ENCODE peak calls at places on chromosomes 12 and 14, in six cellular contexts. X, F, N, K, I and A are unnamed samples.

GRCh38 chr12:26803552-26803951 is 29.4 kb downstream of the ITPR2 start:
- DNase-seq in K (no peak), X (no peak), N (no peak), I (no peak), F (no peak), A (no peak)

GRCh38 chr12:18217981-18218380 is 43.3 kb upstream of the PIK3C2G start:
- DNase-seq in I (no peak), K (no peak), F (no peak), N (no peak), X (no peak), A (no peak)

GRCh38 chr12:30466093-30466492 is 229.6 kb downstream of the IPO8 start:
- DNase-seq in F (no peak), N (no peak), I (no peak), K (no peak), X (no peak), A (no peak)

GRCh38 chr12:990649-991349 is at the start of gene ERC1:
- DNase-seq in X (peak; percentile 91), N (peak; percentile 93), F (peak; percentile 89), I (peak; percentile 29), K (peak; percentile 90), A (peak; percentile 80)

GRCh38 chr14:79580414-79580813 is 630.9 kb downstream of the DIO2 start:
- DNase-seq in N (no peak), X (no peak), K (no peak), F (no peak), I (no peak), A (no peak)

GRCh38 chr12:79689477-79690155 is 1.1 kb downstream of the PAWR start:
- DNase-seq in K (peak; percentile 62), N (peak; percentile 71), F (peak; percentile 40), I (no peak), X (peak; percentile 72), A (no peak)

GRCh38 chr12:120903818-120904773 is at the start of gene SPPL3:
- DNase-seq in F (peak; percentile 92), K (peak; percentile 95), X (peak; percentile 94), N (peak; percentile 97), I (peak; percentile 59), A (peak; percentile 90)

GRCh38 chr12:3135522-3136461 is 58.6 kb downstream of the TSPAN9 start:
- DNase-seq in N (no peak), X (peak; percentile 65), I (no peak), K (peak; percentile 44), F (peak; percentile 50), A (peak; percentile 77)

GRCh38 chr12:57276935-57277563 is 26.1 kb upstream of the STAC3 start:
- DNase-seq in K (no peak), F (no peak), N (no peak), I (no peak), X (peak; percentile 58), A (peak; percentile 19)

GRCh38 chr14:61406198-61406597 is 84.8 kb downstream of the PRKCH start:
- DNase-seq in X (no peak), K (no peak), I (no peak), N (no peak), F (no peak), A (no peak)

GRCh38 chr12:112116232-112117060 is 7.9 kb upstream of the NAA25 start:
- DNase-seq in I (no peak), N (peak; percentile 64), F (no peak), K (peak; percentile 59), X (peak; percentile 85), A (peak; percentile 54)

GRCh38 chr12:16012086-16012485 is 101.0 kb downstream of the DERA start:
- DNase-seq in N (no peak), I (no peak), F (peak; percentile 63), K (peak; percentile 41), X (peak; percentile 62), A (no peak)

GRCh38 chr12:10364839-10365681 is 24.8 kb downstream of the KLRK1 start:
- DNase-seq in I (peak; percentile 7), F (peak; percentile 61), N (peak; percentile 71), X (peak; percentile 79), K (peak; percentile 69), A (no peak)

GRCh38 chr12:101298426-101298825 is 18.5 kb downstream of the UTP20 start:
- DNase-seq in X (no peak), F (no peak), K (no peak), I (no peak), N (no peak), A (peak; percentile 15)

GRCh38 chr12:75666980-75667359 is 155.6 kb upstream of the KRR1 start:
- DNase-seq in N (no peak), X (peak; percentile 23), F (no peak), I (no peak), K (no peak), A (no peak)

GRCh38 chr14:31785574-31785973 is 224.4 kb downstream of the NUBPL start:
- DNase-seq in F (no peak), I (no peak), K (no peak), N (no peak), X (no peak), A (no peak)

GRCh38 chr14:90361865-90362557 is 30.3 kb upstream of the NRDE2 start:
- DNase-seq in N (no peak), K (no peak), I (no peak), F (no peak), X (no peak), A (no peak)

GRCh38 chr14:99807413-99808132 is 14.4 kb downstream of the EML1 start:
- DNase-seq in K (no peak), I (no peak), F (no peak), X (no peak), N (no peak), A (no peak)

GRCh38 chr12:119479121-119479561 is 114.4 kb upstream of the TMEM233 start:
- DNase-seq in K (no peak), I (no peak), X (no peak), F (no peak), N (no peak), A (no peak)

GRCh38 chr14:24289649-24290283 is 9.8 kb downstream of the DHRS1 start:
- DNase-seq in X (no peak), K (no peak), F (no peak), I (no peak), N (no peak), A (no peak)

GRCh38 chr14:65502676-65503124 is 90.2 kb downstream of the FUT8 start:
- DNase-seq in K (no peak), X (no peak), N (no peak), I (no peak), F (no peak), A (no peak)

GRCh38 chr14:87264386-87264785 is 728.6 kb downstream of the GALC start:
- DNase-seq in K (no peak), I (no peak), F (no peak), X (no peak), N (no peak), A (no peak)

GRCh38 chr12:119964123-119964522 is 24.9 kb upstream of the BICDL1 start:
- DNase-seq in K (no peak), X (no peak), N (no peak), I (no peak), F (no peak), A (no peak)

GRCh38 chr12:132955094-132955932 is 793 bp downstream of the ZNF605 start:
- DNase-seq in X (peak; percentile 34), N (no peak), I (no peak), F (peak; percentile 48), K (peak; percentile 56), A (peak; percentile 27)

GRCh38 chr12:29796823-29797263 is 13.1 kb upstream of the TMTC1 start:
- DNase-seq in N (no peak), K (peak; percentile 31), F (peak; percentile 23), X (peak; percentile 19), I (no peak), A (peak; percentile 61)

GRCh38 chr12:27875677-27876076 is 95.6 kb upstream of the MANSC4 start:
- DNase-seq in K (no peak), I (no peak), F (no peak), X (no peak), N (no peak), A (no peak)

GRCh38 chr12:49819786-49820185 is 8.4 kb downstream of the NCKAP5L start:
- DNase-seq in F (no peak), I (no peak), K (no peak), X (no peak), N (no peak), A (no peak)

GRCh38 chr12:10718279-10718821 is 4.8 kb downstream of the YBX3 start:
- DNase-seq in K (no peak), X (peak; percentile 16), N (no peak), I (no peak), F (no peak), A (no peak)

GRCh38 chr12:81617915-81618314 is 141.2 kb downstream of the PPFIA2 start:
- DNase-seq in N (no peak), F (no peak), K (no peak), I (no peak), X (no peak), A (no peak)

GRCh38 chr12:110373025-110373876 is 30.3 kb downstream of the ANAPC7 start:
- DNase-seq in N (no peak), I (no peak), F (peak; percentile 49), X (peak; percentile 63), K (no peak), A (no peak)
- TF ChIP-seq POLR2A in N (no peak), I (no peak), F (no peak), X (no peak), K (no peak), A (no peak)

DNA sequence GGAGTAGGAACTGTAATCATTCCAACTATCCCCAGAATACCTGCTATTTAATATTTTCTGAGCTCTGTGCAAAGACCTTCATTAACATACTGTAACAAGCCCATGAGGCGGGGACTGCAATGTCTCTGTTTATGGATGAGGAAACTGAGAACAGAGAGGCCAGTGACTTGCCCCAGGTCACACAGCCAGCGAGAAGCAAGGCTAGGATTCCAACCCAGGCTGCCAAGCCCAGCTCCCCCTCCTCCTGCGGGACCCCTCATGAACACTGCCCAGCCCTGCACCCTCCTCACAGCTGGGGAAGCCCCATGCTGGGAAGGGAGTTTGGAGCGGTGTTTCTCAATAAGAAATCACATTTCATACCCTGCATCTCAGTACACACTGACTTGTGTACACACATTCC is 10.9 kb downstream of the HVCN1 start:
- DNase-seq in I (no peak), X (no peak), K (no peak), F (no peak), N (no peak), A (no peak)
- TF ChIP-seq POLR2A in I (no peak), X (no peak), K (no peak), F (no peak), N (no peak), A (no peak)

DNA sequence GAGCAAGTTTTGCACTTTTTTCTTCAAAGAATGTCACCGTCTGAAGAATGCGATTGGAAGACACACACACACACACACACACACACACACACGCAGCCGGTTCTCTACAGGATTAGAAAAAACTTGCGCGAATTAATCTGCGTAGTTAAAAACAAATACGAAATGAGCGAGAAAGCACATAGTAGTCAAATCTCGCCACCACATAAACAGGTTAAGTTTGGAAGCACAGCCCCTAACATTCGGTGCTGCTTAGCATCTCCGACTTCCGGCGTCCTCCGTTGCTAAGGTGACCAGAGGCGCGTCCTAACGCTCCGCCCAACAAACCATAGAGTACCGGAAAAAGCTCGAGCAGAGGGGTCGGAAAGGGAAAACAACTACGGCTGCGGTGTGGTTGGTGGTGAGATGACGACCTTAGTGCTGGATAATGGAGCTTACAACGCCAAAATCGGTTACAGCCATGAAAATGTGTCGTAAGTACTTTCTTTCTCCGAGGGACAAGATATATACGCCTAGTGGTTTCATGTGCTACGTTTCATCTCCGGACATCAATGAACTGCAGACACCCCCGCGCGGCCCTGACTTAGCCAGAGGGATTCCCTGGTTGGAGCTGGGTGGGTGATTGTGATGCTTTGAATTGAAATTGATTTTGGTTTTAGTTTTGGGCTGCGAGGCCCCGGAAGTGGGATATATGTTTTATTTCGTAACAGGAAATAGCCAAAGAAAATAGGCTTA is at the start of gene ACTR6:
- DNase-seq in F (peak; percentile 96), I (peak; percentile 62), K (peak; percentile 96), N (peak; percentile 94), X (peak; percentile 98), A (peak; percentile 69)
- TF ChIP-seq POLR2A in F (no peak), I (no peak), K (peak; percentile 35), N (peak; percentile 49), X (no peak), A (peak; percentile 59)

GRCh38 chr12:6532927-6533652 is 1.2 kb upstream of the GAPDH start:
- DNase-seq in X (peak; percentile 81), F (peak; percentile 65), K (peak; percentile 74), I (no peak), N (peak; percentile 84), A (no peak)
- TF ChIP-seq POLR2A in X (no peak), F (no peak), K (no peak), I (no peak), N (peak; percentile 28), A (peak; percentile 38)